ENCODE peak calls at places on chromosomes 4 and X, in five cellular contexts. F is H1, V is IMR-90, G is mammary epithelial cell, D is fibroblast of lung. Z is an unnamed sample.

GRCh38 chrX:66030505-66031317 is 9.2 kb downstream of the VSIG4 start:
- DNase-seq in F (no peak), V (peak; percentile 7), G (peak; percentile 3), D (no peak), Z (peak; percentile 0)

GRCh38 chr4:139461022-139461421 is 7.1 kb downstream of the RAB33B start:
- DNase-seq in F (no peak), V (no peak), G (no peak), D (no peak), Z (no peak)

GRCh38 chr4:11489449-11490083 is 60.9 kb upstream of the HS3ST1 start:
- DNase-seq in F (no peak), V (no peak), G (no peak), D (no peak), Z (no peak)

GRCh38 chrX:133921764-133922389 is 63.5 kb downstream of the GPC3 start:
- DNase-seq in F (peak; percentile 38), V (peak; percentile 5), G (peak; percentile 28), D (no peak), Z (peak; percentile 19)

GRCh38 chrX:48472851-48473717 is 2.9 kb upstream of the FTSJ1 start:
- DNase-seq in F (no peak), V (no peak), G (no peak), D (no peak), Z (no peak)

GRCh38 chrX:45907776-45908175 is 637.4 kb downstream of the ZNF674 start:
- DNase-seq in F (no peak), V (no peak), G (no peak), D (no peak), Z (no peak)

GRCh38 chr4:168021666-168022065 is 70.7 kb upstream of the ANXA10 start:
- DNase-seq in F (no peak), V (peak; percentile 47), G (peak; percentile 56), D (peak; percentile 25), Z (no peak)

GRCh38 chr4:24472514-24473308 is 111.6 kb downstream of the DHX15 start:
- DNase-seq in F (peak; percentile 63), V (peak; percentile 74), G (peak; percentile 78), D (peak; percentile 86), Z (peak; percentile 50)

GRCh38 chr4:6728320-6729029 is 12.5 kb downstream of the BLOC1S4 start:
- DNase-seq in F (no peak), V (no peak), G (no peak), D (no peak), Z (no peak)

GRCh38 chr4:12118651-12119213 is 690.0 kb upstream of the HS3ST1 start:
- DNase-seq in F (no peak), V (no peak), G (peak; percentile 42), D (peak; percentile 0), Z (no peak)

DNA sequence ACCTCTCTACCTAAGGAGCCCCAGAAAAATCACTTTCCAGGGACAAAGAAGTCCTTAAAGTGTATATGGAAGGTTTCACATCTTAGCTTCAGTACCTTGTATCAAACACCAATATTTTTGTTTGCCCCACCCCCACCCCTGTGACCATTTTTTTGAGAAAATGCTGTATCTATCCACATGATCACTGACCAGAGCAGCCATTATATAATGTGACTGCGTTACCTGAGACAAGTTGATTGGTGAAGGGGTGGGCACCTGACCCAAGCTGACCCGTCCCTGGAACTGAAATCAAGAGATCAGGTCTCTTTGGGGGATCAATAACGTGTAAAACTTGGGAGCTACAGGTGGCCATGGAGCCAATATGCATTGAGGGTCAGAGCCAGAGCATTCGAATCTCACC is 10.7 kb downstream of the TIFA start:
- DNase-seq in F (no peak), V (no peak), G (no peak), D (no peak), Z (no peak)
- H3K9ac ChIP-seq in F (no peak overlapping the region), V (no peak overlapping the region), G (no peak overlapping the region), D (no peak overlapping the region), Z (no peak overlapping the region)

DNA sequence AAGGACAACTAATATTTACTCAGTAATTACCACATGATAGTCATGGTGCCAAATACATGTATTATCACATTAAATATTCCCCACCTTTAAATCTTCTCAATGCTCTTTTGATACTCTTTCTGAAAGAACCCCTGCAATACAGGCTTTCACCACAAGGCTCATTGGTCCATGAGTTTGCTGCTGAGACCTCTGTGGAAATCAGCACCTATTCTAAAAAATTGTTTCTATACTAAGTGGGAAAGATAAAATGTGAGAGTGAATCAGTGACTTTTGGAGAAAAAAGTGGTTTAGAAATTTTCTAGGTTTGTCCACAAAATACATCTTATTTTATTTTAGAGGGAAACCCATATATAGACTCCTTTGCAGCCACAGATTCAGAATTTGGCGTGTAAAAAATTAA is 257.3 kb downstream of the ZIC3 start:
- DNase-seq in F (no peak), V (no peak), G (no peak), D (no peak), Z (no peak)
- TF ChIP-seq CTCF in F (no peak), V (no peak), G (peak; percentile 12), D (no peak), Z (no peak)

DNA sequence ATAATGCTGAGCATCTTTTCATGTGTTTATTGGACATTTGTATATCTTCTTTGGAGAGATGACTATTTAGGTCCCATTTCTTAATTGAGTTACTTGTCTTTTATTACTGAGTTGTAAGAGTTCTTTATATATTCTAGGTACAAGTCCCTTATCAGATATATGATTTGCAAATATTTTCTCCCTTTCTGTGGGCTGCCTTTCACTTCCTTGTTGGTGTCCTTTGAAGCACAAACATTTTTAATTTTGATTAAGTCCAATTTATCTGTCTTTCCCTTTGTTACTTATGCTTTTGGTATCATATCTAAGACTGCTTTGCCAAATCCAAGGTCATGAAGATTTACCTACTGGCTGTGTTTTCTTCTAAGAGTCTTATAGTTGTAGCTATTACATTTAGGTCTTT is 113.2 kb downstream of the HNRNPD start:
- DNase-seq in F (no peak), V (no peak), G (no peak), D (no peak), Z (no peak)
- H3K9ac ChIP-seq in F (no peak overlapping the region), V (no peak overlapping the region), G (no peak overlapping the region), D (no peak overlapping the region), Z (no peak overlapping the region)

DNA sequence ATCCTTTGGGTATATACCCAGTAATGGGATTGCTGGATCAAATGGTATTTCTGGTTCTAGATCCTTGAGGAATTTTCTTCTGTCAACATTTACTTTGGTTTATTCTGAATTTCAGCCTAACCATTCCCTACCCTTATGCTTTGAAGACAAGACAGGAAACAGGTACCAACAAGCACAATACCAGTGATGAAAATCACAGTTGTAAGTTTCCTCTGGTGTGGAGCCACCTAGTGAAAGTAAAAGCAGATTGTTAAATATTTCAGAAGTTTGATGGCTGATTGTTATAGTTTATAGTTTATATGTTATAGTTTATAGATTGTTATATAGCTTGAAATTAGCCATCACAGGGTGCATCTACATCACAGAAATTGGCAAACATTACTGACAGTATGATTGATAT is 104.5 kb upstream of the AGA start:
- DNase-seq in F (no peak), V (peak; percentile 26), G (peak; percentile 24), D (peak; percentile 18), Z (no peak)
- TF ChIP-seq CTCF in F (no peak), V (peak; percentile 32), G (peak; percentile 17), D (no peak), Z (no peak)

GRCh38 chrX:87045352-87045751 is 472.2 kb upstream of the KLHL4 start:
- DNase-seq in F (no peak), V (no peak), G (no peak), D (no peak), Z (no peak)

GRCh38 chrX:87049567-87049966 is 468.0 kb upstream of the KLHL4 start:
- DNase-seq in F (no peak), V (no peak), G (no peak), D (no peak), Z (no peak)
- H3K9ac ChIP-seq in F (no peak overlapping the region), V (no peak overlapping the region), G (no peak overlapping the region), D (no peak overlapping the region), Z (no peak overlapping the region)

GRCh38 chrX:74535211-74535621 is 79.2 kb downstream of the RLIM start:
- DNase-seq in F (no peak), V (peak; percentile 71), G (peak; percentile 39), D (peak; percentile 63), Z (peak; percentile 16)
- TF ChIP-seq CTCF in F (peak; percentile 64), V (peak; percentile 47), G (peak; percentile 21), D (peak; percentile 51), Z (peak; percentile 43)